ENCODE peak calls at places on chromosomes 7 and 10, in six cellular contexts. Z, D, O, A, C and Y are unnamed samples.
A peak's percentile ranks its signal among the peaks of the same experiment; 100 is the strongest.

GRCh38 chr10:69061305-69062161 is 26.4 kb upstream of the SRGN start:
- DNase-seq in A (peak; percentile 88), C (peak; percentile 26), O (no peak), Z (no peak), D (peak; percentile 60), Y (no peak)

GRCh38 chr10:21627331-21627730 is 93.3 kb downstream of the MLLT10 start:
- DNase-seq in O (no peak), D (no peak), Z (no peak), C (no peak), A (no peak), Y (no peak)

GRCh38 chr10:24503627-24504320 is 219.9 kb downstream of the ARHGAP21 start:
- DNase-seq in O (peak; percentile 37), D (peak; percentile 54), C (peak; percentile 65), Z (peak; percentile 66), A (no peak), Y (peak; percentile 64)

GRCh38 chr7:66557214-66558200 is 71.2 kb upstream of the KCTD7 start:
- DNase-seq in A (peak; percentile 93), Z (peak; percentile 27), C (peak; percentile 75), O (peak; percentile 51), D (peak; percentile 22), Y (peak; percentile 38)

GRCh38 chr10:110547139-110547761 is 20.2 kb upstream of the SMC3 start:
- DNase-seq in D (peak; percentile 48), Z (no peak), C (no peak), A (no peak), O (no peak), Y (peak; percentile 80)

GRCh38 chr7:157268540-157268939 is 68.3 kb upstream of the DNAJB6 start:
- DNase-seq in O (no peak), D (no peak), Z (no peak), A (no peak), C (peak; percentile 10), Y (no peak)

GRCh38 chr7:66626236-66626957 is 2.3 kb upstream of the KCTD7 start:
- DNase-seq in A (no peak), Z (no peak), D (peak; percentile 52), C (no peak), O (no peak), Y (no peak)

GRCh38 chr7:32957326-32958045 is at the start of gene FKBP9:
- DNase-seq in D (peak; percentile 79), O (peak; percentile 70), Z (no peak), A (peak; percentile 92), C (peak; percentile 89), Y (peak; percentile 59)

GRCh38 chr10:96673318-96674099 is 46.8 kb downstream of the PIK3AP1 start:
- DNase-seq in D (no peak), O (no peak), C (peak; percentile 45), A (peak; percentile 89), Z (no peak), Y (peak; percentile 54)

GRCh38 chr10:112804036-112804435 is 146.0 kb upstream of the TCF7L2 start:
- DNase-seq in D (no peak), C (peak; percentile 71), O (no peak), A (no peak), Z (no peak), Y (no peak)

GRCh38 chr10:32055478-32056135 is 618 bp downstream of the KIF5B start:
- DNase-seq in Z (no peak), C (peak; percentile 64), D (peak; percentile 63), A (peak; percentile 94), O (no peak), Y (peak; percentile 55)

GRCh38 chr7:74174606-74175082 is 488 bp downstream of the EIF4H start:
- DNase-seq in O (peak; percentile 24), D (peak; percentile 45), Z (no peak), C (peak; percentile 44), A (no peak), Y (peak; percentile 31)

GRCh38 chr10:14089556-14090297 is 241.0 kb downstream of the FRMD4A start:
- DNase-seq in D (no peak), C (no peak), A (no peak), O (no peak), Z (no peak), Y (no peak)

GRCh38 chr7:27132978-27133377 is 2.4 kb upstream of the HOXA4 start:
- DNase-seq in C (no peak), O (no peak), D (no peak), Z (no peak), A (no peak), Y (no peak)

GRCh38 chr7:153887756-153888591 is 164.2 kb upstream of the DPP6 start:
- DNase-seq in D (no peak), O (peak; percentile 21), A (no peak), Z (no peak), C (no peak), Y (no peak)

GRCh38 chr7:135213831-135214230 is 2.5 kb upstream of the WDR91 start:
- DNase-seq in D (peak; percentile 77), A (no peak), O (no peak), Z (no peak), C (no peak), Y (no peak)

GRCh38 chr7:80680159-80680903 is 41.9 kb downstream of the CD36 start:
- DNase-seq in Z (no peak), O (no peak), A (no peak), D (no peak), C (no peak), Y (no peak)

GRCh38 chr7:145036592-145037386 is 200.9 kb upstream of the TPK1 start:
- DNase-seq in Z (peak; percentile 21), A (no peak), D (peak; percentile 25), C (peak; percentile 33), O (peak; percentile 56), Y (peak; percentile 75)

GRCh38 chr10:99711129-99711719 is 20.7 kb downstream of the COX15 start:
- DNase-seq in C (peak; percentile 26), D (peak; percentile 34), A (no peak), Z (no peak), O (no peak), Y (peak; percentile 37)

GRCh38 chr7:23696916-23697441 is 13.0 kb upstream of the STK31 start:
- DNase-seq in A (peak; percentile 85), C (peak; percentile 57), Z (peak; percentile 67), O (peak; percentile 46), D (peak; percentile 29), Y (peak; percentile 63)

GRCh38 chr7:119175916-119176627 is 951.6 kb downstream of the ANKRD7 start:
- DNase-seq in A (no peak), O (peak; percentile 84), Z (peak; percentile 82), D (peak; percentile 42), C (peak; percentile 34), Y (peak; percentile 84)

GRCh38 chr10:29414501-29414900 is 125.6 kb downstream of the LYZL1 start:
- DNase-seq in C (no peak), Z (no peak), D (no peak), A (no peak), O (no peak), Y (no peak)

GRCh38 chr10:112631501-112632410 is 184.7 kb downstream of the VTI1A start:
- DNase-seq in C (no peak), O (no peak), D (peak; percentile 90), Z (no peak), A (no peak), Y (no peak)

GRCh38 chr10:69959911-69960310 is 92.7 kb upstream of the MACROH2A2 start:
- DNase-seq in O (no peak), C (no peak), Z (no peak), D (no peak), A (no peak), Y (no peak)

GRCh38 chr7:5088906-5089305 is 43.2 kb downstream of the RBAK start:
- DNase-seq in Z (no peak), A (no peak), D (no peak), C (no peak), O (no peak), Y (no peak)

DNA sequence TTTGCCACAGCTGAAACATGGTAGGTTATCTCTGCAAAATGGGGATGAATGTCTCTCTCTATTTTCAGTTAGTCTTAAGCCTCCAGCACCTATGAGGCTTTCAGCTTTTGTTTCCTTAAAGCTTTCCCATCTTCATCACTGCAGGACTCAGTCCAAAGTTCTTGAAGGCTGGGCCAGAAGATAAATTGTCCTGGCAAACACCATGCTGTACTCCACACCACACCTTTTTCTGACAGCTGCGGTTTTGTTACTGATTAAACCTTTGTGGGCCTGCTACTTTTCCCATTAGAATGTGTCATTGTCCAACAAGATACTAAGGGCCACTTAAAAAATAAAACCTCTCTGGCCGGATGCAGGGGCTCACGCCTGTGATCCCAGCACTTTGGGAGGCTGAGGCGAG is 87.2 kb upstream of the A1CF start:
- DNase-seq in A (no peak), O (no peak), D (no peak), Z (no peak), C (peak; percentile 58), Y (no peak)
- H3K27ac ChIP-seq in A (no peak overlapping the region), O (no peak overlapping the region), D (no peak overlapping the region), Z (no peak overlapping the region), C (peak overlapping the region; percentile 38), Y (no peak overlapping the region)

GRCh38 chr7:54476609-54477008 is 65.6 kb upstream of the VSTM2A start:
- DNase-seq in C (no peak), D (no peak), A (no peak), Z (no peak), O (no peak), Y (no peak)

GRCh38 chr7:54477083-54477482 is 65.1 kb upstream of the VSTM2A start:
- DNase-seq in O (no peak), Z (no peak), A (no peak), D (no peak), C (no peak), Y (peak; percentile 13)
- H3K4me3 ChIP-seq in O (no peak overlapping the region), Z (no peak overlapping the region), A (no peak overlapping the region), D (no peak overlapping the region), C (no peak overlapping the region), Y (no peak overlapping the region)

DNA sequence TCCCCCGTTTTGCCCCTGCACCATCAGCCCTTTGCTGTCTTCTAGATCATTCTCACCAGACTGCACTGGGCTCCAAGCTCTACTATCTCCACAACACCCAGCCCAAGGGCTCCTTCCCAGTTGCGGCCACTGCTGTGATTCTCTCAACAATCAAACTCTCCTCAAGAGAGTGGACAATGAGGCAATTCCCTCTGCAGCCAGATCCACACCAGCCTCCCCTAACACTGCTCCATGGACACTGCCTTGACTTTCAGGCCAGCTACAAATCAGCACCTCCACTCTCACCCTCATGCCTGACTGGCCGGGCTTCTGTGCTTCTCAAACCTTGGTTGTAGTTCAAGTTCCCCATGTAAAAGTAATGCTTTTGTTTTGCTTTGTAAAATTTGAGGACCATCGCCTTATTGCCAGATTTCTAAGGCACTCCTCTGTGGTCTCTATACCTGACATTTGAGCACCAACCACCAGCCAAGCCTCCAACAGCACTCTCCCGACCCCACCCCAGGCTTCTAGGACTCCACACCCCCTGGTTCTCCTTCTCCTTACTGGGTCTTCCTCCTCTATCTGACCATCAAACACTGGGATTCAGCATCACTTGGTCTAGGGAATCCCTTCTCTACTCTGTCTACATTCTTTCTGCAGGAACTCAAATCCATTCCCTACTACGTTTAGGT is 45.4 kb downstream of the PPIF start:
- DNase-seq in O (no peak), A (peak; percentile 47), Z (no peak), C (no peak), D (no peak), Y (no peak)
- H3K27ac ChIP-seq in O (no peak overlapping the region), A (no peak overlapping the region), Z (no peak overlapping the region), C (no peak overlapping the region), D (no peak overlapping the region), Y (no peak overlapping the region)

DNA sequence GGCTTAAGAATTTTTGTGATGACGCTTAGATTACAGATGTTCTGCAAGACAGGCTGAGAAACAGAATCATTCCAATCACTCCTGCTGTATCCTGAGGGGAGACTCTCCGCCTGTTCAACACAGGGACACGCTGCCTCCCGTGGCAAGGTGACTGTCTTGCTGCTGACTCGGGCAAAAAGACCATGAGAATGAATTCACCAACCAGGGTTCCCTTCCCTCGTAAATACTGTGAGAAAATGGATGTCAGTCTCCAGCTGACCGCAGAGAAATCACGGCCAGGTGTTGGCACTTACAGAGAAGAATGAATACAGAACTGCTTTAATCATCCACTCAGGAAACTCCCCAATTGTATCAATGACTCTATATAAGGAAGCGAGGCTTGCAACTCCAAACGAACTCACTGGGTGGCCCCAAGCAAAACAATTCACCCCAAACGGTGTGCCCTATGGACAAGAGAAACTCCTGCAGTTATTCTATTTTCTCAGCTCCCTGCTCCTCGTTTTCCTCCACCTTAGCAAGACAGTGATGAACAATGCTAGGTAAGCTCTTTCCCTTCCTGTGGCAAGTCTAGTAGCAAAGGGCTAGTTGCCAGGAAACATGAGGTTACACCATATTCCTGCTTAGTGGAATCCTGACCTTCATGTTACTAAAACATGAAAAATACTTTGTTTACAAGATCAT is 22.8 kb downstream of the GNA12 start:
- DNase-seq in A (no peak), D (peak; percentile 95), O (no peak), Z (peak; percentile 59), C (peak; percentile 63), Y (peak; percentile 63)
- H3K4me3 ChIP-seq in A (no peak overlapping the region), D (no peak overlapping the region), O (no peak overlapping the region), Z (peak overlapping the region; percentile 17), C (no peak overlapping the region), Y (no peak overlapping the region)